ENCODE peak calls at places on chromosome 2, in nine cellular contexts. E, Y, B, T, U, K, L, G and O are unnamed samples.

GRCh38 chr2:97698530-97698929 is 14.8 kb upstream of the ZAP70 start:
- DNase-seq in E (no peak), Y (no peak), B (peak; percentile 13), T (no peak), U (no peak), K (no peak), L (no peak), G (no peak), O (no peak)

GRCh38 chr2:101047075-101047766 is 45.1 kb downstream of the RPL31 start:
- DNase-seq in E (peak; percentile 70), Y (peak; percentile 97), B (peak; percentile 95), T (peak; percentile 35), U (no peak), K (peak; percentile 67), L (no peak), G (peak; percentile 67), O (no peak)

GRCh38 chr2:235709124-235709813 is 215.4 kb downstream of the AGAP1 start:
- DNase-seq in E (peak; percentile 99), Y (peak; percentile 87), B (peak; percentile 94), T (no peak), U (peak; percentile 84), K (no peak), L (no peak), G (peak; percentile 94), O (no peak)

GRCh38 chr2:207395535-207396251 is 134.1 kb upstream of the CREB1 start:
- DNase-seq in E (no peak), Y (peak; percentile 52), B (peak; percentile 78), T (no peak), U (no peak), K (no peak), L (no peak), G (no peak), O (no peak)

GRCh38 chr2:126653102-126653501 is 2.9 kb upstream of the GYPC start:
- DNase-seq in E (no peak), Y (no peak), B (no peak), T (no peak), U (no peak), K (no peak), L (no peak), G (no peak), O (no peak)

GRCh38 chr2:156986339-156986988 is 271.0 kb upstream of the GALNT5 start:
- DNase-seq in E (no peak), Y (no peak), B (no peak), T (no peak), U (peak; percentile 3), K (no peak), L (no peak), G (no peak), O (no peak)

GRCh38 chr2:145484443-145485086 is 964.6 kb upstream of the ZEB2 start:
- DNase-seq in E (peak; percentile 27), Y (peak; percentile 72), B (peak; percentile 84), T (no peak), U (peak; percentile 21), K (no peak), L (peak; percentile 63), G (peak; percentile 26), O (peak; percentile 4)

GRCh38 chr2:200156140-200156858 is 150.2 kb upstream of the SPATS2L start:
- DNase-seq in E (peak; percentile 26), Y (peak; percentile 92), B (peak; percentile 93), T (no peak), U (peak; percentile 61), K (no peak), L (peak; percentile 95), G (peak; percentile 59), O (no peak)

GRCh38 chr2:66171530-66171929 is 263.4 kb upstream of the MEIS1 start:
- DNase-seq in E (no peak), Y (no peak), B (no peak), T (peak; percentile 15), U (peak; percentile 17), K (no peak), L (no peak), G (no peak), O (no peak)

GRCh38 chr2:149219853-149220252 is 110.5 kb upstream of the LYPD6 start:
- DNase-seq in E (no peak), Y (no peak), B (no peak), T (no peak), U (no peak), K (no peak), L (no peak), G (no peak), O (no peak)

GRCh38 chr2:60303685-60304084 is 249.8 kb downstream of the BCL11A start:
- DNase-seq in E (no peak), Y (peak; percentile 69), B (peak; percentile 38), T (no peak), U (no peak), K (no peak), L (no peak), G (no peak), O (no peak)

GRCh38 chr2:124838426-124838825 is 813.3 kb downstream of the CNTNAP5 start:
- DNase-seq in E (no peak), Y (no peak), B (no peak), T (no peak), U (no peak), K (no peak), L (no peak), G (no peak), O (no peak)

GRCh38 chr2:145186303-145186702 is 666.4 kb upstream of the ZEB2 start:
- DNase-seq in E (no peak), Y (no peak), B (no peak), T (no peak), U (no peak), K (no peak), L (no peak), G (no peak), O (no peak)

GRCh38 chr2:32863803-32864202 is 83.0 kb upstream of the LTBP1 start:
- DNase-seq in E (no peak), Y (no peak), B (no peak), T (no peak), U (no peak), K (no peak), L (no peak), G (no peak), O (no peak)
- TF ChIP-seq CTCF in E (no peak), Y (no peak), B (no peak), T (no peak), U (no peak), K (no peak), L (no peak), G (no peak), O (no peak)

GRCh38 chr2:227033471-227034148 is 130.4 kb downstream of the COL4A4 start:
- DNase-seq in E (peak; percentile 11), Y (peak; percentile 22), B (peak; percentile 43), T (peak; percentile 60), U (peak; percentile 81), K (peak; percentile 73), L (peak; percentile 86), G (peak; percentile 56), O (peak; percentile 60)
- TF ChIP-seq CTCF in E (peak; percentile 50), Y (peak; percentile 33), B (peak; percentile 70), T (peak; percentile 68), U (peak; percentile 72), K (peak; percentile 68), L (peak; percentile 90), G (peak; percentile 65), O (peak; percentile 67)

DNA sequence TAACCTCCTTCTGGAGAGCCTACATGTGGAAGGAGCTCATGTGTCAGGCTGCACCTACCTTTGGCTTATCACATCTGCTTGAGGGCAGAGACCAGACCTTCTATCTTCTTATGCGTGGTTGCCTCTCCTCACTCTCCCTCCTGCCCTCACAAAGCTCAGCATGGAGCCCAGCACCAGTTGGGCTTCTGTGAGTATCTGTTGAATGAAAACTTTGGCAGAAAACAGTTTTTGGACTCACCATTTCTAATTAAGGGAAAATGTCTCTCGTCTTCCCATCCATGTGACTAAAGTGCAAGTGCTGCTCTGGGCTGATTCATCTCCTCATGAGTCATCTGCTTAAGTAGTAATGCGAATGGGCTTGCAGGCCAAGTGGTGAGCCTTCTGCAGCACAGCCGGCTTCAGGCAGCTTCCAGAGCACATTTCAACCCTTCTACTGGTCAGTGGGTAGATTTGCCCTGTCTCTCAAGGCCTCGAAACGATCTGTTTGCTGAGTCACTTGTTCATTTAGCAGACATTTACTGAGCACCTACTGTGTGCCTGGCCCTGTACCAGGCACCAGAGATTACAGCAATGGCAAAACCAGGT is 102.6 kb downstream of the VSNL1 start:
- DNase-seq in E (peak; percentile 32), Y (peak; percentile 94), B (peak; percentile 96), T (no peak), U (peak; percentile 76), K (no peak), L (peak; percentile 94), G (peak; percentile 18), O (no peak)
- TF ChIP-seq CTCF in E (no peak), Y (no peak), B (peak; percentile 9), T (no peak), U (no peak), K (no peak), L (peak; percentile 2), G (no peak), O (no peak)

GRCh38 chr2:23617167-23617787 is 232.3 kb downstream of the KLHL29 start:
- DNase-seq in E (no peak), Y (no peak), B (no peak), T (no peak), U (peak; percentile 72), K (no peak), L (peak; percentile 81), G (no peak), O (no peak)
- TF ChIP-seq CTCF in E (no peak), Y (no peak), B (peak; percentile 32), T (no peak), U (peak; percentile 46), K (no peak), L (peak; percentile 50), G (no peak), O (no peak)

GRCh38 chr2:236820763-236821344 is 251.2 kb downstream of the ACKR3 start:
- DNase-seq in E (no peak), Y (no peak), B (no peak), T (no peak), U (no peak), K (no peak), L (no peak), G (no peak), O (no peak)

GRCh38 chr2:236815746-236816145 is 246.1 kb downstream of the ACKR3 start:
- DNase-seq in E (no peak), Y (no peak), B (no peak), T (no peak), U (no peak), K (no peak), L (no peak), G (no peak), O (no peak)

GRCh38 chr2:236818281-236819045 is 248.8 kb downstream of the ACKR3 start:
- DNase-seq in E (no peak), Y (no peak), B (no peak), T (peak; percentile 43), U (no peak), K (no peak), L (no peak), G (no peak), O (no peak)

GRCh38 chr2:236816197-236817170 is 246.9 kb downstream of the ACKR3 start:
- DNase-seq in E (no peak), Y (no peak), B (no peak), T (no peak), U (no peak), K (no peak), L (no peak), G (no peak), O (no peak)

GRCh38 chr2:236819275-236820002 is 249.8 kb downstream of the ACKR3 start:
- DNase-seq in E (no peak), Y (no peak), B (no peak), T (no peak), U (no peak), K (no peak), L (no peak), G (no peak), O (no peak)
- TF ChIP-seq CTCF in E (no peak), Y (no peak), B (no peak), T (no peak), U (no peak), K (no peak), L (no peak), G (no peak), O (no peak)